ENCODE peak calls at places on chromosomes 16 and 17, in five cellular contexts. One of them, this sample, is unnamed.

GRCh38 chr17:71922439-71922838 is 198.4 kb upstream of the SOX9 start:
- DNase-seq in NCI-H524: no peak
- DNase-seq in skeletal muscle cell: peak; percentile 90
- DNase-seq in SK-N-MC: no peak
- DNase-seq in heart left ventricle: no peak
- DNase-seq in this sample: no peak

GRCh38 chr17:2151634-2152033 is 96.7 kb downstream of the HIC1 start:
- DNase-seq in skeletal muscle cell: no peak
- DNase-seq in SK-N-MC: no peak
- DNase-seq in NCI-H524: no peak
- DNase-seq in heart left ventricle: no peak
- DNase-seq in this sample: no peak

GRCh38 chr16:20347666-20348364 is 4.7 kb downstream of the UMOD start:
- DNase-seq in skeletal muscle cell: no peak
- DNase-seq in heart left ventricle: no peak
- DNase-seq in NCI-H524: no peak
- DNase-seq in SK-N-MC: no peak
- DNase-seq in this sample: no peak

GRCh38 chr16:10870137-10870776 is 6.7 kb upstream of the CIITA start:
- DNase-seq in SK-N-MC: no peak
- DNase-seq in NCI-H524: no peak
- DNase-seq in heart left ventricle: no peak
- DNase-seq in skeletal muscle cell: no peak
- DNase-seq in this sample: no peak

GRCh38 chr16:52363082-52363481 is 183.9 kb downstream of the TOX3 start:
- DNase-seq in SK-N-MC: no peak
- DNase-seq in skeletal muscle cell: no peak
- DNase-seq in heart left ventricle: no peak
- DNase-seq in NCI-H524: no peak
- DNase-seq in this sample: no peak

GRCh38 chr16:83110221-83110768 is 483.5 kb downstream of the CDH13 start:
- DNase-seq in NCI-H524: no peak
- DNase-seq in skeletal muscle cell: no peak
- DNase-seq in heart left ventricle: no peak
- DNase-seq in SK-N-MC: no peak
- DNase-seq in this sample: no peak

GRCh38 chr17:80279895-80280294 is 19.2 kb downstream of the RNF213 start:
- DNase-seq in heart left ventricle: peak; percentile 84
- DNase-seq in NCI-H524: no peak
- DNase-seq in skeletal muscle cell: peak; percentile 62
- DNase-seq in SK-N-MC: no peak
- DNase-seq in this sample: peak; percentile 84

GRCh38 chr17:39231587-39232551 is 6.1 kb upstream of the STAC2 start:
- DNase-seq in heart left ventricle: peak; percentile 59
- DNase-seq in SK-N-MC: no peak
- DNase-seq in NCI-H524: peak; percentile 92
- DNase-seq in skeletal muscle cell: no peak
- DNase-seq in this sample: peak; percentile 64

GRCh38 chr17:79777166-79777843 is 643 bp upstream of the CBX2 start:
- DNase-seq in NCI-H524: peak; percentile 85
- DNase-seq in SK-N-MC: no peak
- DNase-seq in heart left ventricle: peak; percentile 81
- DNase-seq in skeletal muscle cell: no peak
- DNase-seq in this sample: peak; percentile 76

GRCh38 chr17:78747479-78747878 is 34.6 kb downstream of the CYTH1 start:
- DNase-seq in NCI-H524: peak; percentile 31
- DNase-seq in heart left ventricle: no peak
- DNase-seq in SK-N-MC: no peak
- DNase-seq in skeletal muscle cell: no peak
- DNase-seq in this sample: no peak

GRCh38 chr17:33285413-33285812 is 7.7 kb downstream of the ASIC2 start:
- DNase-seq in NCI-H524: no peak
- DNase-seq in heart left ventricle: no peak
- DNase-seq in SK-N-MC: no peak
- DNase-seq in skeletal muscle cell: no peak
- DNase-seq in this sample: no peak

GRCh38 chr16:1010815-1011214 is 29.2 kb downstream of the SOX8 start:
- DNase-seq in NCI-H524: no peak
- DNase-seq in heart left ventricle: no peak
- DNase-seq in skeletal muscle cell: no peak
- DNase-seq in SK-N-MC: no peak
- DNase-seq in this sample: no peak

GRCh38 chr17:50712641-50713296 is 5.1 kb upstream of the ANKRD40 start:
- DNase-seq in skeletal muscle cell: no peak
- DNase-seq in heart left ventricle: no peak
- DNase-seq in NCI-H524: no peak
- DNase-seq in SK-N-MC: no peak
- DNase-seq in this sample: no peak

GRCh38 chr17:45143101-45143670 is 5.1 kb upstream of the HEXIM1 start:
- DNase-seq in skeletal muscle cell: no peak
- DNase-seq in NCI-H524: no peak
- DNase-seq in SK-N-MC: no peak
- DNase-seq in heart left ventricle: peak; percentile 38
- DNase-seq in this sample: peak; percentile 41

GRCh38 chr17:71632328-71632727 is 488.5 kb upstream of the SOX9 start:
- DNase-seq in skeletal muscle cell: no peak
- DNase-seq in NCI-H524: peak; percentile 48
- DNase-seq in SK-N-MC: no peak
- DNase-seq in heart left ventricle: no peak
- DNase-seq in this sample: no peak

GRCh38 chr16:50718061-50718760 is 23.7 kb upstream of the CYLD start:
- DNase-seq in skeletal muscle cell: no peak
- DNase-seq in NCI-H524: no peak
- DNase-seq in heart left ventricle: no peak
- DNase-seq in SK-N-MC: no peak
- DNase-seq in this sample: no peak

GRCh38 chr17:58398574-58399266 is 18.6 kb downstream of the RNF43 start:
- DNase-seq in skeletal muscle cell: no peak
- DNase-seq in SK-N-MC: no peak
- DNase-seq in NCI-H524: no peak
- DNase-seq in heart left ventricle: no peak
- DNase-seq in this sample: no peak

GRCh38 chr16:69319826-69320730 is 8.9 kb downstream of the VPS4A start:
- DNase-seq in skeletal muscle cell: no peak
- DNase-seq in NCI-H524: no peak
- DNase-seq in heart left ventricle: no peak
- DNase-seq in SK-N-MC: no peak
- DNase-seq in this sample: no peak

GRCh38 chr17:39264119-39264518 is 38.4 kb upstream of the STAC2 start:
- DNase-seq in SK-N-MC: no peak
- DNase-seq in heart left ventricle: peak; percentile 72
- DNase-seq in NCI-H524: no peak
- DNase-seq in skeletal muscle cell: no peak
- DNase-seq in this sample: peak; percentile 69

GRCh38 chr17:35577826-35578194 is 561 bp downstream of the PEX12 start:
- DNase-seq in heart left ventricle: no peak
- DNase-seq in SK-N-MC: no peak
- DNase-seq in skeletal muscle cell: no peak
- DNase-seq in NCI-H524: no peak
- DNase-seq in this sample: no peak

GRCh38 chr16:87710887-87711286 is 54.9 kb downstream of the KLHDC4 start:
- DNase-seq in NCI-H524: no peak
- DNase-seq in SK-N-MC: no peak
- DNase-seq in skeletal muscle cell: no peak
- DNase-seq in heart left ventricle: no peak
- DNase-seq in this sample: no peak

GRCh38 chr17:80265205-80266068 is 4.8 kb downstream of the RNF213 start:
- DNase-seq in skeletal muscle cell: no peak
- DNase-seq in SK-N-MC: no peak
- DNase-seq in heart left ventricle: no peak
- DNase-seq in NCI-H524: no peak
- DNase-seq in this sample: no peak

GRCh38 chr16:89422905-89423630 is 67.3 kb downstream of the ANKRD11 start:
- DNase-seq in SK-N-MC: no peak
- DNase-seq in heart left ventricle: no peak
- DNase-seq in skeletal muscle cell: no peak
- DNase-seq in NCI-H524: no peak
- DNase-seq in this sample: no peak

GRCh38 chr17:59361916-59362810 is 30.7 kb downstream of the YPEL2 start:
- DNase-seq in heart left ventricle: no peak
- DNase-seq in SK-N-MC: no peak
- DNase-seq in NCI-H524: no peak
- DNase-seq in skeletal muscle cell: peak; percentile 83
- DNase-seq in this sample: no peak

GRCh38 chr17:32276217-32276616 is 10.6 kb downstream of the RHBDL3 start:
- DNase-seq in NCI-H524: no peak
- DNase-seq in SK-N-MC: no peak
- DNase-seq in skeletal muscle cell: no peak
- DNase-seq in heart left ventricle: no peak
- DNase-seq in this sample: no peak

This sample was measured in Right ventricle myocardium superior.